ENCODE peak calls at places on chromosomes 5 and 9, in nine cellular contexts. L, T, Y, D, Z, M, A, X and G are unnamed samples.

GRCh38 chr5:153625826-153626354 is 135.4 kb downstream of the GRIA1 start:
- DNase-seq in M (no peak), X (no peak), Y (no peak), L (no peak), Z (no peak), T (no peak), A (no peak), D (no peak), G (no peak)

GRCh38 chr9:5876711-5877110 is 14.0 kb upstream of the MLANA start:
- DNase-seq in A (no peak), X (no peak), Y (no peak), D (no peak), Z (no peak), L (peak; percentile 9), M (no peak), T (no peak), G (no peak)

GRCh38 chr5:23820764-23821471 is 313.5 kb downstream of the PRDM9 start:
- DNase-seq in L (no peak), T (peak; percentile 79), M (no peak), D (no peak), Y (no peak), X (peak; percentile 38), Z (no peak), A (no peak), G (peak; percentile 8)

GRCh38 chr5:165309446-165309845 is 1804.0 kb downstream of the MAT2B start:
- DNase-seq in M (no peak), X (no peak), A (no peak), D (no peak), T (no peak), L (no peak), Z (no peak), Y (no peak), G (no peak)

GRCh38 chr5:55223219-55223987 is 3.7 kb downstream of the MCIDAS start:
- DNase-seq in Y (no peak), T (no peak), X (no peak), L (no peak), Z (no peak), M (no peak), D (no peak), A (no peak), G (no peak)

GRCh38 chr5:176542135-176542595 is 5.0 kb upstream of the RNF44 start:
- DNase-seq in T (no peak), M (no peak), Z (peak; percentile 55), A (no peak), D (peak; percentile 42), X (no peak), L (no peak), Y (no peak), G (no peak)

GRCh38 chr5:5318426-5319205 is 103.9 kb upstream of the ICE1 start:
- DNase-seq in L (no peak), A (no peak), T (no peak), Z (no peak), X (no peak), M (no peak), D (no peak), Y (peak; percentile 78), G (no peak)

GRCh38 chr5:148465381-148466290 is 81.9 kb downstream of the FBXO38 start:
- DNase-seq in L (no peak), X (peak; percentile 19), Z (no peak), T (no peak), M (no peak), D (no peak), A (no peak), Y (no peak), G (no peak)

GRCh38 chr9:98970532-98971041 is 26.9 kb downstream of the COL15A1 start:
- DNase-seq in T (no peak), Z (no peak), X (no peak), M (no peak), D (no peak), L (no peak), Y (no peak), A (no peak), G (no peak)

GRCh38 chr9:108691614-108692013 is 164.2 kb downstream of the ACTL7B start:
- DNase-seq in T (no peak), X (no peak), L (no peak), A (no peak), Y (no peak), D (no peak), M (no peak), Z (no peak), G (peak; percentile 70)

GRCh38 chr5:111197523-111197922 is 26.7 kb upstream of the CAMK4 start:
- DNase-seq in Y (no peak), M (peak; percentile 16), T (peak; percentile 18), D (peak; percentile 33), X (peak; percentile 41), L (no peak), Z (no peak), A (no peak), G (peak; percentile 44)

GRCh38 chr9:34717996-34718614 is 8.2 kb upstream of the CCL21 start:
- DNase-seq in T (no peak), A (no peak), D (no peak), Y (no peak), L (no peak), X (no peak), Z (no peak), M (no peak), G (no peak)

GRCh38 chr5:2991884-2992283 is 240.4 kb upstream of the IRX2 start:
- DNase-seq in Z (no peak), X (no peak), A (no peak), M (peak; percentile 39), Y (no peak), L (no peak), D (no peak), T (no peak), G (no peak)

GRCh38 chr5:157855404-157855994 is 3.4 kb downstream of the CLINT1 start:
- DNase-seq in A (peak; percentile 4), Y (peak; percentile 35), M (peak; percentile 42), X (peak; percentile 79), L (peak; percentile 47), D (peak; percentile 64), T (peak; percentile 32), Z (no peak), G (peak; percentile 63)

GRCh38 chr9:127828262-127829031 is 25.8 kb downstream of the FPGS start:
- DNase-seq in L (peak; percentile 88), T (no peak), A (peak; percentile 21), Z (no peak), Y (no peak), M (peak; percentile 84), D (peak; percentile 92), X (peak; percentile 80), G (peak; percentile 67)

GRCh38 chr5:39419830-39420229 is 5.0 kb downstream of the DAB2 start:
- DNase-seq in Y (no peak), M (no peak), T (no peak), L (no peak), Z (no peak), X (no peak), A (no peak), D (no peak), G (no peak)

GRCh38 chr9:89073397-89073796 is 82.1 kb downstream of the S1PR3 start:
- DNase-seq in T (no peak), M (no peak), D (no peak), Z (no peak), L (no peak), X (no peak), Y (no peak), A (no peak), G (no peak)

GRCh38 chr9:137295313-137296213 is 6.5 kb downstream of the NRARP start:
- DNase-seq in T (no peak), Z (no peak), A (no peak), D (peak; percentile 55), X (peak; percentile 26), M (peak; percentile 46), L (no peak), Y (no peak), G (peak; percentile 71)

GRCh38 chr5:53067641-53068040 is 41.9 kb downstream of the MOCS2 start:
- DNase-seq in X (no peak), D (no peak), Y (no peak), T (no peak), L (no peak), Z (no peak), A (no peak), M (no peak), G (no peak)

GRCh38 chr5:141734501-141735231 is 52.6 kb upstream of the ARAP3 start:
- DNase-seq in T (peak; percentile 36), Y (peak; percentile 33), M (peak; percentile 38), X (peak; percentile 83), A (peak; percentile 30), Z (no peak), L (no peak), D (peak; percentile 55), G (peak; percentile 82)

GRCh38 chr5:111742595-111742994 is 14.4 kb downstream of the NREP start:
- DNase-seq in L (no peak), Y (peak; percentile 97), Z (no peak), X (peak; percentile 95), M (peak; percentile 35), T (peak; percentile 56), D (no peak), A (peak; percentile 2), G (no peak)

GRCh38 chr9:130608554-130609122 is 29.3 kb downstream of the FUBP3 start:
- DNase-seq in D (no peak), T (no peak), Y (no peak), M (no peak), X (no peak), L (no peak), A (no peak), Z (no peak), G (no peak)

GRCh38 chr9:112771359-112772214 is 21.0 kb downstream of the SNX30 start:
- DNase-seq in T (no peak), L (no peak), D (no peak), Z (no peak), M (no peak), X (no peak), A (no peak), Y (no peak), G (no peak)